ENCODE peak calls at places on chromosomes 3 and 15, in six cellular contexts. One of them, this sample, is unnamed.

GRCh38 chr3:168096210-168096795 is 579 bp upstream of the GOLIM4 start:
- DNase-seq in AG08396: peak; percentile 80
- DNase-seq in activated CD4-positive, alpha-beta T cell treated with anti-CD3 and anti-CD28 coated beads, Interleukin-2, amount 50 U/mL, for 1 hour: no peak
- DNase-seq in CMK: no peak
- DNase-seq in mammary epithelial cell: peak; percentile 93
- DNase-seq in psoas muscle: peak; percentile 75
- DNase-seq in this sample: no peak

GRCh38 chr3:193742628-193743027 is 149.6 kb downstream of the OPA1 start:
- DNase-seq in CMK: no peak
- DNase-seq in psoas muscle: no peak
- DNase-seq in AG08396: no peak
- DNase-seq in mammary epithelial cell: no peak
- DNase-seq in activated CD4-positive, alpha-beta T cell treated with anti-CD3 and anti-CD28 coated beads, Interleukin-2, amount 50 U/mL, for 1 hour: no peak
- DNase-seq in this sample: no peak

GRCh38 chr3:14587733-14588360 is 47.7 kb upstream of the GRIP2 start:
- DNase-seq in psoas muscle: no peak
- DNase-seq in mammary epithelial cell: peak; percentile 62
- DNase-seq in CMK: no peak
- DNase-seq in activated CD4-positive, alpha-beta T cell treated with anti-CD3 and anti-CD28 coated beads, Interleukin-2, amount 50 U/mL, for 1 hour: no peak
- DNase-seq in AG08396: peak; percentile 69
- DNase-seq in this sample: no peak

GRCh38 chr3:119235151-119235550 is 5.5 kb downstream of the B4GALT4 start:
- DNase-seq in mammary epithelial cell: peak; percentile 64
- DNase-seq in activated CD4-positive, alpha-beta T cell treated with anti-CD3 and anti-CD28 coated beads, Interleukin-2, amount 50 U/mL, for 1 hour: no peak
- DNase-seq in psoas muscle: no peak
- DNase-seq in AG08396: peak; percentile 43
- DNase-seq in CMK: no peak
- DNase-seq in this sample: no peak

GRCh38 chr3:16290007-16290826 is 25.2 kb downstream of the OXNAD1 start:
- DNase-seq in AG08396: peak; percentile 38
- DNase-seq in mammary epithelial cell: peak; percentile 28
- DNase-seq in psoas muscle: no peak
- DNase-seq in CMK: no peak
- DNase-seq in activated CD4-positive, alpha-beta T cell treated with anti-CD3 and anti-CD28 coated beads, Interleukin-2, amount 50 U/mL, for 1 hour: peak; percentile 58
- DNase-seq in this sample: peak; percentile 52

GRCh38 chr3:121735047-121735696 is 14.4 kb downstream of the GOLGB1 start:
- DNase-seq in CMK: no peak
- DNase-seq in AG08396: no peak
- DNase-seq in activated CD4-positive, alpha-beta T cell treated with anti-CD3 and anti-CD28 coated beads, Interleukin-2, amount 50 U/mL, for 1 hour: no peak
- DNase-seq in mammary epithelial cell: no peak
- DNase-seq in psoas muscle: no peak
- DNase-seq in this sample: no peak

GRCh38 chr15:67883228-67883773 is 43.5 kb upstream of the RNU6-1 start:
- DNase-seq in psoas muscle: no peak
- DNase-seq in CMK: no peak
- DNase-seq in mammary epithelial cell: no peak
- DNase-seq in AG08396: no peak
- DNase-seq in activated CD4-positive, alpha-beta T cell treated with anti-CD3 and anti-CD28 coated beads, Interleukin-2, amount 50 U/mL, for 1 hour: no peak
- DNase-seq in this sample: no peak

GRCh38 chr3:21447471-21448205 is 303.4 kb downstream of the ZNF385D start:
- DNase-seq in CMK: no peak
- DNase-seq in AG08396: peak; percentile 20
- DNase-seq in psoas muscle: no peak
- DNase-seq in activated CD4-positive, alpha-beta T cell treated with anti-CD3 and anti-CD28 coated beads, Interleukin-2, amount 50 U/mL, for 1 hour: no peak
- DNase-seq in mammary epithelial cell: no peak
- DNase-seq in this sample: no peak

GRCh38 chr3:129000742-129001100 is 383 bp upstream of the EFCC1 start:
- DNase-seq in mammary epithelial cell: no peak
- DNase-seq in psoas muscle: no peak
- DNase-seq in activated CD4-positive, alpha-beta T cell treated with anti-CD3 and anti-CD28 coated beads, Interleukin-2, amount 50 U/mL, for 1 hour: no peak
- DNase-seq in CMK: no peak
- DNase-seq in AG08396: no peak
- DNase-seq in this sample: no peak

GRCh38 chr3:196186661-196187573 is 24.3 kb downstream of the ZDHHC19 start:
- DNase-seq in AG08396: no peak
- DNase-seq in activated CD4-positive, alpha-beta T cell treated with anti-CD3 and anti-CD28 coated beads, Interleukin-2, amount 50 U/mL, for 1 hour: no peak
- DNase-seq in psoas muscle: peak; percentile 51
- DNase-seq in mammary epithelial cell: no peak
- DNase-seq in CMK: peak; percentile 59
- DNase-seq in this sample: no peak

GRCh38 chr3:53196575-53197407 is 35.8 kb downstream of the PRKCD start:
- DNase-seq in CMK: peak; percentile 85
- DNase-seq in AG08396: no peak
- DNase-seq in activated CD4-positive, alpha-beta T cell treated with anti-CD3 and anti-CD28 coated beads, Interleukin-2, amount 50 U/mL, for 1 hour: peak; percentile 20
- DNase-seq in psoas muscle: no peak
- DNase-seq in mammary epithelial cell: no peak
- DNase-seq in this sample: no peak

GRCh38 chr3:33787328-33788009 is 11.0 kb upstream of the PDCD6IP start:
- DNase-seq in psoas muscle: no peak
- DNase-seq in mammary epithelial cell: peak; percentile 58
- DNase-seq in AG08396: peak; percentile 57
- DNase-seq in activated CD4-positive, alpha-beta T cell treated with anti-CD3 and anti-CD28 coated beads, Interleukin-2, amount 50 U/mL, for 1 hour: peak; percentile 49
- DNase-seq in CMK: no peak
- DNase-seq in this sample: peak; percentile 38

GRCh38 chr3:9339750-9340449 is 23.0 kb upstream of the THUMPD3 start:
- DNase-seq in AG08396: peak; percentile 29
- DNase-seq in CMK: no peak
- DNase-seq in mammary epithelial cell: no peak
- DNase-seq in activated CD4-positive, alpha-beta T cell treated with anti-CD3 and anti-CD28 coated beads, Interleukin-2, amount 50 U/mL, for 1 hour: no peak
- DNase-seq in psoas muscle: no peak
- DNase-seq in this sample: no peak

GRCh38 chr3:146550743-146551510 is 6.5 kb upstream of the PLSCR1 start:
- DNase-seq in psoas muscle: no peak
- DNase-seq in AG08396: peak; percentile 69
- DNase-seq in activated CD4-positive, alpha-beta T cell treated with anti-CD3 and anti-CD28 coated beads, Interleukin-2, amount 50 U/mL, for 1 hour: no peak
- DNase-seq in CMK: no peak
- DNase-seq in mammary epithelial cell: peak; percentile 85
- DNase-seq in this sample: no peak

GRCh38 chr3:150607267-150608065 is 4.3 kb downstream of the SELENOT start:
- DNase-seq in psoas muscle: no peak
- DNase-seq in mammary epithelial cell: no peak
- DNase-seq in AG08396: no peak
- DNase-seq in activated CD4-positive, alpha-beta T cell treated with anti-CD3 and anti-CD28 coated beads, Interleukin-2, amount 50 U/mL, for 1 hour: no peak
- DNase-seq in CMK: no peak
- DNase-seq in this sample: no peak

GRCh38 chr3:188914556-188914955 is 257.2 kb upstream of the TPRG1 start:
- DNase-seq in psoas muscle: no peak
- DNase-seq in mammary epithelial cell: no peak
- DNase-seq in AG08396: no peak
- DNase-seq in activated CD4-positive, alpha-beta T cell treated with anti-CD3 and anti-CD28 coated beads, Interleukin-2, amount 50 U/mL, for 1 hour: no peak
- DNase-seq in CMK: no peak
- DNase-seq in this sample: no peak

GRCh38 chr15:30885814-30886213 is 17.9 kb upstream of the FAN1 start:
- DNase-seq in AG08396: peak; percentile 53
- DNase-seq in CMK: no peak
- DNase-seq in psoas muscle: no peak
- DNase-seq in mammary epithelial cell: no peak
- DNase-seq in activated CD4-positive, alpha-beta T cell treated with anti-CD3 and anti-CD28 coated beads, Interleukin-2, amount 50 U/mL, for 1 hour: no peak
- DNase-seq in this sample: no peak

GRCh38 chr3:18370672-18371071 is 54.5 kb downstream of the SATB1 start:
- DNase-seq in psoas muscle: no peak
- DNase-seq in activated CD4-positive, alpha-beta T cell treated with anti-CD3 and anti-CD28 coated beads, Interleukin-2, amount 50 U/mL, for 1 hour: no peak
- DNase-seq in mammary epithelial cell: no peak
- DNase-seq in AG08396: no peak
- DNase-seq in CMK: no peak
- DNase-seq in this sample: no peak

GRCh38 chr3:42032693-42033349 is 58.3 kb upstream of the TRAK1 start:
- DNase-seq in activated CD4-positive, alpha-beta T cell treated with anti-CD3 and anti-CD28 coated beads, Interleukin-2, amount 50 U/mL, for 1 hour: no peak
- DNase-seq in CMK: no peak
- DNase-seq in AG08396: peak; percentile 39
- DNase-seq in mammary epithelial cell: peak; percentile 66
- DNase-seq in psoas muscle: peak; percentile 83
- DNase-seq in this sample: no peak

GRCh38 chr15:98779463-98780071 is 131.2 kb downstream of the IGF1R start:
- DNase-seq in mammary epithelial cell: peak; percentile 74
- DNase-seq in activated CD4-positive, alpha-beta T cell treated with anti-CD3 and anti-CD28 coated beads, Interleukin-2, amount 50 U/mL, for 1 hour: peak; percentile 76
- DNase-seq in psoas muscle: peak; percentile 90
- DNase-seq in AG08396: peak; percentile 77
- DNase-seq in CMK: peak; percentile 78
- DNase-seq in this sample: peak; percentile 73

GRCh38 chr3:151379083-151379734 is 5.3 kb downstream of the P2RY12 start:
- DNase-seq in AG08396: no peak
- DNase-seq in mammary epithelial cell: no peak
- DNase-seq in CMK: no peak
- DNase-seq in activated CD4-positive, alpha-beta T cell treated with anti-CD3 and anti-CD28 coated beads, Interleukin-2, amount 50 U/mL, for 1 hour: no peak
- DNase-seq in psoas muscle: no peak
- DNase-seq in this sample: no peak

GRCh38 chr3:158672293-158673176 is at the start of gene LXN:
- DNase-seq in CMK: peak; percentile 70
- DNase-seq in mammary epithelial cell: peak; percentile 89
- DNase-seq in psoas muscle: peak; percentile 81
- DNase-seq in AG08396: peak; percentile 90
- DNase-seq in activated CD4-positive, alpha-beta T cell treated with anti-CD3 and anti-CD28 coated beads, Interleukin-2, amount 50 U/mL, for 1 hour: peak; percentile 74
- DNase-seq in this sample: peak; percentile 69

GRCh38 chr3:23824699-23825444 is 19.1 kb downstream of the UBE2E1 start:
- DNase-seq in AG08396: no peak
- DNase-seq in CMK: no peak
- DNase-seq in psoas muscle: no peak
- DNase-seq in mammary epithelial cell: peak; percentile 60
- DNase-seq in activated CD4-positive, alpha-beta T cell treated with anti-CD3 and anti-CD28 coated beads, Interleukin-2, amount 50 U/mL, for 1 hour: no peak
- DNase-seq in this sample: no peak

GRCh38 chr15:71396536-71397125 is 281.4 kb downstream of the THSD4 start:
- DNase-seq in mammary epithelial cell: no peak
- DNase-seq in AG08396: no peak
- DNase-seq in CMK: no peak
- DNase-seq in activated CD4-positive, alpha-beta T cell treated with anti-CD3 and anti-CD28 coated beads, Interleukin-2, amount 50 U/mL, for 1 hour: no peak
- DNase-seq in psoas muscle: no peak
- DNase-seq in this sample: no peak

GRCh38 chr15:34047893-34048775 is 9.1 kb upstream of the AVEN start:
- DNase-seq in psoas muscle: no peak
- DNase-seq in activated CD4-positive, alpha-beta T cell treated with anti-CD3 and anti-CD28 coated beads, Interleukin-2, amount 50 U/mL, for 1 hour: no peak
- DNase-seq in AG08396: no peak
- DNase-seq in CMK: no peak
- DNase-seq in mammary epithelial cell: no peak
- DNase-seq in this sample: no peak

GRCh38 chr15:74134387-74135027 is 4.1 kb downstream of the ISLR2 start:
- DNase-seq in CMK: no peak
- DNase-seq in activated CD4-positive, alpha-beta T cell treated with anti-CD3 and anti-CD28 coated beads, Interleukin-2, amount 50 U/mL, for 1 hour: no peak
- DNase-seq in mammary epithelial cell: no peak
- DNase-seq in psoas muscle: peak; percentile 78
- DNase-seq in AG08396: peak; percentile 68
- DNase-seq in this sample: no peak

GRCh38 chr3:58462829-58463180 is 29.1 kb upstream of the KCTD6 start:
- DNase-seq in activated CD4-positive, alpha-beta T cell treated with anti-CD3 and anti-CD28 coated beads, Interleukin-2, amount 50 U/mL, for 1 hour: no peak
- DNase-seq in mammary epithelial cell: no peak
- DNase-seq in CMK: no peak
- DNase-seq in psoas muscle: no peak
- DNase-seq in AG08396: no peak
- DNase-seq in this sample: no peak

GRCh38 chr15:34279341-34279740 is 54.5 kb downstream of the EMC4 start:
- DNase-seq in activated CD4-positive, alpha-beta T cell treated with anti-CD3 and anti-CD28 coated beads, Interleukin-2, amount 50 U/mL, for 1 hour: no peak
- DNase-seq in CMK: no peak
- DNase-seq in AG08396: no peak
- DNase-seq in psoas muscle: no peak
- DNase-seq in mammary epithelial cell: peak; percentile 18
- DNase-seq in this sample: no peak

GRCh38 chr15:67833504-67834248 is 6.2 kb downstream of the RNU6-1 start:
- DNase-seq in psoas muscle: peak; percentile 64
- DNase-seq in CMK: no peak
- DNase-seq in AG08396: peak; percentile 64
- DNase-seq in mammary epithelial cell: no peak
- DNase-seq in activated CD4-positive, alpha-beta T cell treated with anti-CD3 and anti-CD28 coated beads, Interleukin-2, amount 50 U/mL, for 1 hour: no peak
- DNase-seq in this sample: no peak